ENCODE peak calls at places on chromosomes 4 and X, in eight cellular contexts. B is AG09309, W is upper lobe of right lung, H is uterus, K is astrocyte of the cerebellum, G is lower lobe of right lung, V is fibroblast of lung, F is endothelial cell. M is an unnamed sample.

GRCh38 chr4:73821325-73821724 is 15.2 kb upstream of the CXCL6 start:
- DNase-seq in K (no peak), H (no peak), W (no peak), G (no peak), B (no peak), V (no peak), F (no peak), M (no peak)

GRCh38 chr4:79257953-79258613 is 67.8 kb downstream of the NAA11 start:
- DNase-seq in B (no peak), H (no peak), K (no peak), V (no peak), F (no peak), G (no peak), W (no peak), M (no peak)

GRCh38 chr4:4694296-4694772 is 152.5 kb upstream of the STX18 start:
- DNase-seq in K (no peak), G (no peak), V (peak), W (no peak), B (no peak), F (no peak), H (no peak), M (peak)

GRCh38 chr4:174461438-174462106 is 60.7 kb downstream of the HPGD start:
- DNase-seq in W (no peak), H (no peak), V (peak), F (no peak), K (no peak), G (no peak), B (no peak), M (no peak)

GRCh38 chr4:180617203-180617602 is 1626.0 kb upstream of the TENM3 start:
- DNase-seq in H (no peak), K (no peak), W (no peak), F (no peak), V (peak), G (no peak), B (no peak), M (no peak)

GRCh38 chr4:82833696-82834313 is 35.2 kb upstream of the SCD5 start:
- DNase-seq in W (no peak), F (no peak), H (no peak), K (peak), B (peak), V (peak), G (no peak), M (peak)

GRCh38 chr4:83548151-83548905 is 12.4 kb downstream of the GPAT3 start:
- DNase-seq in F (no peak), V (peak), H (peak), B (peak), G (peak), K (peak), W (peak), M (peak)

GRCh38 chrX:67784712-67785111 is 240.9 kb downstream of the AR start:
- DNase-seq in G (no peak), H (no peak), V (no peak), W (no peak), K (no peak), B (no peak), F (no peak), M (no peak)

GRCh38 chr4:8725845-8726244 is 133.3 kb downstream of the CPZ start:
- DNase-seq in B (no peak), W (peak), V (no peak), K (no peak), G (no peak), F (no peak), H (peak), M (no peak)

GRCh38 chr4:141569141-141569540 is 67.2 kb upstream of the IL15 start:
- DNase-seq in B (no peak), F (no peak), H (no peak), V (peak), G (no peak), W (no peak), K (peak), M (peak)

GRCh38 chrX:139049455-139049854 is 337.9 kb upstream of the FGF13 start:
- DNase-seq in F (no peak), G (no peak), V (no peak), H (no peak), B (no peak), K (no peak), W (no peak), M (no peak)

GRCh38 chrX:9821581-9821980 is 35.4 kb downstream of the SHROOM2 start:
- DNase-seq in B (no peak), G (no peak), F (no peak), W (no peak), K (no peak), V (no peak), H (no peak), M (no peak)

GRCh38 chr4:153643406-153644016 is 40.6 kb upstream of the TLR2 start:
- DNase-seq in G (no peak), H (no peak), V (peak), W (no peak), K (peak), B (no peak), F (no peak), M (peak)
- TF ChIP-seq CTCF in G (peak), H (peak), V (peak), W (peak), K (peak), B (peak), F (no peak), M (peak)

GRCh38 chr4:139746430-139746829 is 80.8 kb downstream of the MGST2 start:
- DNase-seq in K (no peak), W (no peak), V (no peak), F (no peak), H (no peak), G (no peak), B (no peak), M (no peak)
- TF ChIP-seq CTCF in K (no peak), W (no peak), V (no peak), F (no peak), H (no peak), G (no peak), B (no peak), M (no peak)

GRCh38 chrX:131366387-131366786 is 77.3 kb upstream of the IGSF1 start:
- DNase-seq in F (no peak), K (no peak), B (no peak), V (peak), W (no peak), H (no peak), G (no peak), M (no peak)
- TF ChIP-seq CTCF in F (peak), K (no peak), B (no peak), V (no peak), W (no peak), H (no peak), G (no peak), M (no peak)

DNA sequence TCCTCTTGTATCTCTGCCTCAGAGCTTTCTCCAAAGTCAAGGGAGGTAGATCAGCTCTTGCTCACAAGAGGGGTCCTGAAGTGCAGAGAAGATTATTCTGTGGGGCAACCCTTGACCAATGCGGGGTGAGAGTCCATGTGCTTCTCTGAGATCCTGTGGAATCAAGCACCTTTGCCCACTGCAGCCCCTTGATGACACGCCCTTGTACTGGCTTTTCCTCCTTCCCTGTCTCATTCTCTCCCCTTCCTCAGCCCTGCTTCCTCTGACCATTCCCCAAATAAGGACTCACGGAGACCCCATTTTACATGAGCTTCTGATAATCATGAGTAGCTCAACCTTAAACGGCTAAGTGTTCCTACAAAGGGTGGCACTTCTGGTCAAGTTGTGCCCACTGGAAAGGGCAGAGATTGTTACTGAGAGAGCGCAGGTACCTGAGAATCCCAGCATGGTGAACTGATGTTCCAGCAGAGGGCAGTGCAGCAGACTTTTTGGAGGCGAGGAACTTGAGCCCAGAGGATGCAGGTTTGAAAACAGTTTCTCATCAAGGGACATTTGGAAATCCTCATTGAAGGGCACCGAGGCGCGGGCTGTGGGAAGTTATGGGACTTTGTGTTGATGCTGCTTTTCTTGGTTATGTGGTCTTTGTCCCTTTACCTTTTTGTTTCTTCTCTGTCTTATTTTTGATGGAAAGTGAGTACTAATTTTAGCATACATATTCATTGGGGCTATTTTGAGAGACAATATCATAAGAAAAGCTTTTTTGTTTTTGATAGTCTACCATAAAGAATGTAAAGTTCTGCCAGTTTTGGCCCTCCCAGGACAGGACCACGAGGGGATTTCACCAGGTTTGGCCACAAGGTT is 201.3 kb downstream of the RBM46 start:
- DNase-seq in F (peak), W (peak), V (peak), H (peak), G (peak), B (no peak), K (peak), M (no peak)
- TF ChIP-seq CTCF in F (peak), W (peak), V (peak), H (peak), G (peak), B (peak), K (peak), M (peak)

GRCh38 chr4:2534904-2535385 is 1.5 kb upstream of the FAM193A start:
- DNase-seq in G (no peak), B (no peak), H (no peak), W (no peak), K (no peak), V (peak), F (no peak), M (no peak)

GRCh38 chr4:2535386-2536192 is 858 bp upstream of the FAM193A start:
- DNase-seq in K (no peak), G (peak), W (peak), B (no peak), H (no peak), V (peak), F (peak), M (no peak)

GRCh38 chr4:2537011-2537830 is 774 bp downstream of the FAM193A start:
- DNase-seq in G (peak), H (peak), B (no peak), F (peak), W (peak), V (peak), K (no peak), M (peak)

DNA sequence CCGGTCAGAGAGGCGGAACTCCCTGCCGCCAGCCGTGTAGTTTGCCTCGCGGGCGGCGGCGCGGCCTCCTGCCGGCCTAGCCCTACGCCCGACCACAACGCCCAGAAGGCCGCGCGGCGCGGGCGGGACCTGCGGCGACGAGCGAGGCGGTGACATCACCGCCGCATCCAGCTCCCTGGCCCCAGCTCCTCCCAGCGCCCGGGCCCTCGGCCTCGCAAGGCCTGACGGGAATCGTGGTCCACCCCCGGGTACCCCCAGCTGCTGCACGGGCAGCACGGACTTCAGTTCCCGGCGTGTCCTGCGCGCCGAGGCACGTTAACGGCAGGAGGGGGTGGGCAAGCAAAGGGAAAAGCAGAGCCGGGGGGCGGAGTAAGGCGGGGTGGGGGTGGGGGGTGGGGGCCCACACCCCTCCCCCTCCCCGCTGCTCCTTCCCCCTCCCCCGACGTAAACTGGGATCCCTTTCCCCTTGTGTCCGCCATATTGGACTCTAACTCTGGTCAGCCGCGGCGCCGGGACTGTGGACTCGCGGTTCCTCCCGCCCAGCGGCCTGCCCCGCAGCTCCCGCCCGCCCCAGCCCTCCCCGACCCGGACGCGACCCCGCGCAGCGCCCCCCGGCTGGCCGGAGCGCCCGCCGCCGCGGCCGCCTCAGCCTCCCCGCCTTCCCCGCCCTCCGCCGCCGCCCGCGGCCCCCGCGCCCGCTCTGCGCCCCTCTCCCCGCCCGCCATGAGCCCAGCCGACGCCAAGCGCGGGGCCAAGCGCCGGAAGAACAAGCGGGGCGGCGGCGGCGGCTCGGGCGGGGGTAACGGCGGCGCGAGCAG is at the start of gene FAM193A:
- DNase-seq in B (peak), V (peak), F (peak), H (peak), G (peak), K (peak), W (peak), M (peak)
- TF ChIP-seq CTCF in B (no peak), V (no peak), F (no peak), H (no peak), G (no peak), K (no peak), W (no peak), M (no peak)